ENCODE peak calls at places on chromosome 18, in five cellular contexts. E, L, J, M and T are unnamed samples.

GRCh38 chr18:69943021-69943420 is 4.7 kb downstream of the CD226 start:
- DNase-seq in E (no peak), L (no peak), J (no peak), M (no peak), T (no peak)

GRCh38 chr18:11751305-11752115 is 62.4 kb downstream of the GNAL start:
- DNase-seq in E (no peak), L (no peak), J (no peak), M (no peak), T (no peak)

GRCh38 chr18:47550611-47551010 is 299.2 kb upstream of the SKOR2 start:
- DNase-seq in E (no peak), L (no peak), J (no peak), M (no peak), T (no peak)

GRCh38 chr18:52903858-52904257 is 563.9 kb downstream of the DCC start:
- DNase-seq in E (no peak), L (no peak), J (no peak), M (no peak), T (no peak)

GRCh38 chr18:76504749-76505148 is 9.7 kb upstream of the ZNF516 start:
- DNase-seq in E (no peak), L (no peak), J (no peak), M (no peak), T (no peak)

GRCh38 chr18:60649107-60649506 is 276.5 kb upstream of the MC4R start:
- DNase-seq in E (no peak), L (no peak), J (no peak), M (no peak), T (no peak)

GRCh38 chr18:54530285-54530684 is 60.8 kb upstream of the DYNAP start:
- DNase-seq in E (no peak), L (no peak), J (no peak), M (no peak), T (no peak)

GRCh38 chr18:23143059-23143831 is 8.0 kb downstream of the CABLES1 start:
- DNase-seq in E (no peak), L (peak; percentile 79), J (peak; percentile 54), M (no peak), T (peak; percentile 45)

GRCh38 chr18:51666717-51667320 is 469.3 kb upstream of the MEX3C start:
- DNase-seq in E (no peak), L (no peak), J (no peak), M (no peak), T (no peak)

GRCh38 chr18:80245781-80246655 is 1.3 kb downstream of the PARD6G start:
- DNase-seq in E (no peak), L (peak; percentile 79), J (no peak), M (no peak), T (no peak)
- H3K4me3 ChIP-seq in E (peak overlapping the region; percentile 67), L (peak overlapping the region; percentile 94), J (peak overlapping the region; percentile 78), M (peak overlapping the region; percentile 71), T (peak overlapping the region; percentile 73)

DNA sequence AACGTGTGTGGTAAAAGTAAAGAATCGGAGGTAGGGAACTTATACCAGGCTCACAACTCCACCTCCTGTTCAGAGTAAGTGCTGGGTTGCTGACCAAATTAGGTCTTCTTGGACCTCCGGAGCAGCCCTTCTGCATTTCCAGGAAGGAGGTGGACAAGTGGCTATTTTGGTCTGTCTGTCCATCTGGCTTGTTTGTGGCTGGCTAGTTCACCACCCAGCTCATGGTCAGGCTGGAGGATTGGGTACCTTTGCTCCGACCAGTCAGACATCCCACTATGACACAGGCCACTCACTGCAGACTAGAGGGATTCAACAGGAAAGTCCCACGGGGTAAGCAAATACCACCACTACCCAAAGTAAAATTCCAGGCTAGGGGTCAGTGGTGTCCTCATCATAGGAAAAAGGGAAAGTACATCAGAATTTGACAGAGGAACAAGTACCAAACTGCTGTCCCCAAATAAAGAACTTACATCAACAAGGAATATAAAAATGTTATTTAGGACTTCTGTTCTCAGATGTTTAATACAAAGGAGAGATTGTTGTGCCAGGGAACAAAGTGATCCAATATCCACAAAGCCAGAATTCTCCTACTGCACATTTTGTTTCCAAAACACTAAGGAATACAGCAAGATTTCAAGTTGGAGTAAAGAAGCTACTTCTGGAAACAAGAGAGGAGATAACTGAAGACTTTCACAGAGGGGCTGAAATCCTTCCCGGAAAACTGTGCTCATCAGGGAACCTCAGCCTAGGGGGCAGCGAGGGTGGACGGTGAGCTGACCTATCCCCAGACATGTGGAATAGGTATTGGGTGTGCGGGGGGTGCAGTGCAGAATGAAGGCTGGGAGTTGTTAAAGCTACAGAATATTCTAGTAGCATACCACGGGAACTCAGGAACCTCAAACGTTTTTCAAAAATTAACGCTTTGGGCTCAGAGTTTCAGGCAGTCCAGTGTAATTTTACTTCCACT is 56.9 kb downstream of the BCL2 start:
- DNase-seq in E (no peak), L (no peak), J (no peak), M (no peak), T (no peak)
- TF ChIP-seq CTCF in E (no peak), L (no peak), J (no peak), M (no peak), T (no peak)

DNA sequence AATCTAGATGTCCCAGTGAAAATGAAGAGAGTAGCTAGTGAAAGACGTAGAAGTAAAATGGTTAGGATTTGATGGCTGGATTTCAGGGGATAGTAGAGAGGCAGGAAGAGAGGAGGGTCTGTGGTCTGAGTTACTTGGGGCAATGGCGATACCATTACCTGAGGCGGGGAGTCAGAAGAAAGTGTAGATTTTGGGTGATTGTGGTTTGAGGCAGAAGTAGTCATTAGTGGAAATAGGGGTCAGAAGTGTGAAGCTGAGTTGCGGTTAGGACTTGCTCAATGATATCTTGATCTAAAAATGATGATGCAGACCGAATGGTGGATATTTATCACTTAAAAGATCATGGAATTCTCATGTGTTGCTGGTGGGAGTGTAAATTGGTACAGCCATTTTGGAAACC is 41.0 kb downstream of the CEP192 start:
- DNase-seq in E (no peak), L (no peak), J (no peak), M (no peak), T (no peak)
- H3K36me3 ChIP-seq in E (peaks cover 1% of the 10 kb centered on the region), L (peaks cover 52% of the 10 kb centered on the region), J (peaks cover 11% of the 10 kb centered on the region), M (peaks cover 6% of the 10 kb centered on the region), T (peaks cover 1% of the 10 kb centered on the region)

DNA sequence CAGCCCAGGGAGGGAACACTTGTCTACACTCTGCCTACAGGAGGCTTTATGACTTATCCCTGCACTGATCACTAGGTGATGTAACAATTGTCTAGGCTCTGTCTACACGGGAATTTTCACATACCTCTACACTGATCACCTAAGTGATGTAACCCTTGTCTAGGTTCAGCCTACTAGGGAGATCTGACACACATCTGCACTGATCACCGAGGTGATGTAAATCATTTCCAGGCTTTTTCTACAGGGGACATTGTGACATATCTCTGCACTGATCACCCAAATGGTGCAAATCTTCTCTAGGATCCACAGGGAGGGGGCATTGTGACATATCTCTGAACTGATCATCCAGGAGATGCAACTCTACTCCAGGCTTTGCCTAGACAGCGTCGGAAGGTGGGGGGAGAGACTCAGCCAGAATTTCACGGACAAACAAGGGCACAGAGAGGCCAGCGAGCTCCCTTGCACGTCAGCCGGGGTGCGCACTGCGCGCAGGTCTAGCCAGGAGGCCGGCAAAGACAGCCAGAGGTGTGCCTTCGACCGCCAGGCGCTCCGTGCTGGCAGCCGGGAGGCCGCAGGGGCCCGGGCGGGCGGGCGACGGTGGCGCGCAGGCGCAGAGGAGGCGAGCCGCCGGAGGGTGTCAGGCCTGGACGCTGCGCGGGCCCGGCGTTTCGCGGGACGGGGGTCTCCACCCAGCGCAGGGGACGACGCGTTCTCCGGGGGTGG is 46.9 kb upstream of the USP14 start:
- DNase-seq in E (no peak), L (no peak), J (no peak), M (peak; percentile 64), T (no peak)
- H3K4me3 ChIP-seq in E (peak overlapping the region; percentile 23), L (peak overlapping the region; percentile 49), J (no peak overlapping the region), M (peak overlapping the region; percentile 24), T (peak overlapping the region; percentile 38)

GRCh38 chr18:8868276-8868675 is 162.9 kb downstream of the MTCL1 start:
- DNase-seq in E (no peak), L (no peak), J (no peak), M (no peak), T (no peak)
- TF ChIP-seq CTCF in E (no peak), L (no peak), J (no peak), M (no peak), T (no peak)

DNA sequence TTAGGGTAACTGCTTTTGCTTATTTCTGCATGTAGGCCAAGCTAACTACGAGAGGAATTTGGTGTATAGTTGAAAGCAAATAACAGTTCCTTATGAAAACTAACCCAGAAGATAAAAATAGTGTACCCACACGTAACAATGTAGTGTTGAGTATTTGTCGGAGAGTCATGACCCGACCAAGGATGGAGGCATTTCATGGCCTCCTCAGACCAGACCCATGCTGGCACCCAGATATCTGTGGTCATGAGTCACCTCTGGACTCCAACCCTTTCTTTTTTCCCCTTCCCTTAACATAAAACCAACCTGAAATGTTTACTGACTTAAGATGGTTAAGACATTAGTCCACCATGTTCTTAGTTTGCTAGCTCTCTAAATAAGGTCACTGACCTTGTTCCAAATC is 318.7 kb downstream of the NOL4 start:
- DNase-seq in E (no peak), L (no peak), J (no peak), M (no peak), T (no peak)
- H3K36me3 ChIP-seq in E (no peaks in the 10 kb centered on the region), L (no peaks in the 10 kb centered on the region), J (no peaks in the 10 kb centered on the region), M (no peaks in the 10 kb centered on the region), T (no peaks in the 10 kb centered on the region)

GRCh38 chr18:59352250-59352855 is 6.7 kb downstream of the LMAN1 start:
- DNase-seq in E (no peak), L (no peak), J (no peak), M (no peak), T (no peak)
- H3K4me3 ChIP-seq in E (no peak overlapping the region), L (no peak overlapping the region), J (no peak overlapping the region), M (no peak overlapping the region), T (no peak overlapping the region)

GRCh38 chr18:78703297-78703696 is 276.3 kb upstream of the SALL3 start:
- DNase-seq in E (no peak), L (no peak), J (no peak), M (no peak), T (no peak)

GRCh38 chr18:78698914-78699313 is 280.7 kb upstream of the SALL3 start:
- DNase-seq in E (no peak), L (no peak), J (no peak), M (no peak), T (no peak)

GRCh38 chr18:78704960-78705600 is 274.5 kb upstream of the SALL3 start:
- DNase-seq in E (no peak), L (no peak), J (no peak), M (no peak), T (no peak)

GRCh38 chr18:78699516-78699915 is 280.1 kb upstream of the SALL3 start:
- DNase-seq in E (no peak), L (no peak), J (no peak), M (no peak), T (no peak)

DNA sequence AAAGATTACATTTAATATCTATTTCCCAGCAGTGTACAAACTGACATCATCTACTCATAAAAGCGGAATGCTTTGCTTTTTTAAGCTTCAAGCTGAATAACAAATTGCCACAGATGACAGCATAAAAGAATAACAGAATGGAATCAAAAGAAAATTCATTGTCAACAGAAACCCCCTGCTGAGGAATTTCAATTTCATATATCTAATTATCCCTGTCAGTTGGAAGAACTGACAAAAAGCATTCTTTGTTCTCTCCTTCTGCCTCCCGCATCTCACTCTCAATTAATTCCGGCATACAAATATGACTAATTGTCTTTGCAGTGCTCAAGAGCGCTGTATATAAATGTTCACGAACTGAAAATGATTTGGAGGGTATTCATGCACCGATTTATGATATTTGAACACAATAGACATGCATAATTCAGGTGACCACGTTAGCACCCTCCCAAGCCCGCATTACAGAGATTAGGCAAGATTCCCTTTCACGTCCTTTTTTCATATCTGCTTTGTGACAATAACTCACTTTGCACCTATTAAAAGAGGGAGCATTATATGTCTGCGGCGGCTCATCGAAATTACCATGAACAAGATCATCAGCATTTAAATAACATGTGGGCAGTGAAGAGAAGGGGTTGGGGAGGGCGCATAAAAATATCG is 277.7 kb upstream of the SALL3 start:
- DNase-seq in E (no peak), L (no peak), J (no peak), M (no peak), T (no peak)
- TF ChIP-seq CTCF in E (no peak), L (no peak), J (no peak), M (no peak), T (no peak)